ENCODE peak calls at places on chromosomes 5 and 9, in four cellular contexts. S is heart right ventricle, Z is mesendoderm, K is GM20000. W is an unnamed sample.

GRCh38 chr5:154863291-154864080 is 5.1 kb downstream of the CNOT8 start:
- DNase-seq in S (no peak), Z (no peak), K (no peak), W (no peak)

GRCh38 chr5:90055831-90056328 is 353.7 kb downstream of the CETN3 start:
- DNase-seq in S (no peak), Z (peak), K (no peak), W (no peak)

GRCh38 chr9:95316794-95317118 is 753 bp downstream of the FANCC start:
- DNase-seq in S (peak), Z (peak), K (peak), W (peak)

GRCh38 chr9:36779582-36779981 is 206.9 kb downstream of the MELK start:
- DNase-seq in S (no peak), Z (no peak), K (no peak), W (no peak)

GRCh38 chr9:21684831-21685362 is 117.5 kb upstream of the MTAP start:
- DNase-seq in S (no peak), Z (peak), K (no peak), W (no peak)

GRCh38 chr9:79700607-79701330 is 129.0 kb downstream of the TLE4 start:
- DNase-seq in S (no peak), Z (no peak), K (no peak), W (no peak)

GRCh38 chr5:72108200-72109050 is 1.1 kb downstream of the MAP1B start:
- DNase-seq in S (peak), Z (peak), K (peak), W (peak)

GRCh38 chr5:103411721-103412120 is 150.9 kb downstream of the NUDT12 start:
- DNase-seq in S (no peak), Z (no peak), K (no peak), W (no peak)

GRCh38 chr9:134696433-134696832 is 54.8 kb downstream of the COL5A1 start:
- DNase-seq in S (peak), Z (no peak), K (no peak), W (no peak)

GRCh38 chr9:38108326-38108725 is 39.3 kb upstream of the SHB start:
- DNase-seq in S (no peak), Z (peak), K (no peak), W (peak)

GRCh38 chr9:138099803-138100598 is 222.4 kb downstream of the CACNA1B start:
- DNase-seq in S (peak), Z (no peak), K (no peak), W (peak)

GRCh38 chr5:138725153-138725884 is 27.9 kb upstream of the CTNNA1 start:
- DNase-seq in S (peak), Z (peak), K (no peak), W (peak)

GRCh38 chr5:141623197-141623596 is 4.4 kb upstream of the DIAPH1 start:
- DNase-seq in S (no peak), Z (peak), K (peak), W (no peak)

GRCh38 chr9:104815851-104816565 is 52.1 kb downstream of the NIPSNAP3B start:
- DNase-seq in S (no peak), Z (no peak), K (no peak), W (no peak)

GRCh38 chr5:101326766-101327165 is 423.7 kb upstream of the ST8SIA4 start:
- DNase-seq in S (no peak), Z (no peak), K (no peak), W (no peak)

GRCh38 chr5:13987843-13988464 is 43.5 kb upstream of the DNAH5 start:
- DNase-seq in S (no peak), Z (peak), K (peak), W (no peak)